ENCODE peak calls at places on chromosome 6, in eight cellular contexts. One of them, this sample, is unnamed. For H3K27me3, the result is how much of the 10 kb centered on the place peaks cover.

GRCh38 chr6:151294561-151295101 is 54.9 kb downstream of the AKAP12 start:
- DNase-seq in IMR-90: peak
- DNase-seq in tibial artery: no peak
- DNase-seq in mammary epithelial cell: no peak
- DNase-seq in GM06990: no peak
- DNase-seq in mesenchymal stem cell: peak
- DNase-seq in spleen: no peak
- DNase-seq in MM.1S: no peak
- DNase-seq in this sample: no peak

GRCh38 chr6:1255646-1256365 is 56.1 kb upstream of the FOXQ1 start:
- DNase-seq in tibial artery: no peak
- DNase-seq in IMR-90: peak
- DNase-seq in mesenchymal stem cell: peak
- DNase-seq in spleen: no peak
- DNase-seq in GM06990: no peak
- DNase-seq in MM.1S: no peak
- DNase-seq in mammary epithelial cell: no peak
- DNase-seq in this sample: peak

GRCh38 chr6:160431231-160431630 is 83.1 kb downstream of the SLC22A3 start:
- DNase-seq in mesenchymal stem cell: no peak
- DNase-seq in MM.1S: no peak
- DNase-seq in GM06990: no peak
- DNase-seq in spleen: no peak
- DNase-seq in mammary epithelial cell: no peak
- DNase-seq in IMR-90: peak
- DNase-seq in tibial artery: no peak
- DNase-seq in this sample: peak

GRCh38 chr6:105424177-105424783 is 21.4 kb upstream of the PREP start:
- DNase-seq in mesenchymal stem cell: peak
- DNase-seq in mammary epithelial cell: peak
- DNase-seq in tibial artery: peak
- DNase-seq in GM06990: no peak
- DNase-seq in spleen: no peak
- DNase-seq in MM.1S: peak
- DNase-seq in IMR-90: peak
- DNase-seq in this sample: no peak

GRCh38 chr6:47132724-47133123 is 90.6 kb upstream of the ADGRF1 start:
- DNase-seq in GM06990: no peak
- DNase-seq in spleen: no peak
- DNase-seq in mesenchymal stem cell: no peak
- DNase-seq in mammary epithelial cell: no peak
- DNase-seq in IMR-90: no peak
- DNase-seq in tibial artery: no peak
- DNase-seq in MM.1S: no peak
- DNase-seq in this sample: no peak

GRCh38 chr6:83853968-83854501 is 875 bp downstream of the RIPPLY2 start:
- DNase-seq in mammary epithelial cell: no peak
- DNase-seq in mesenchymal stem cell: no peak
- DNase-seq in GM06990: peak
- DNase-seq in spleen: no peak
- DNase-seq in IMR-90: no peak
- DNase-seq in tibial artery: no peak
- DNase-seq in MM.1S: no peak
- DNase-seq in this sample: no peak

GRCh38 chr6:24313477-24314141 is 44.2 kb downstream of the DCDC2 start:
- DNase-seq in mammary epithelial cell: peak
- DNase-seq in GM06990: no peak
- DNase-seq in tibial artery: no peak
- DNase-seq in IMR-90: peak
- DNase-seq in spleen: no peak
- DNase-seq in mesenchymal stem cell: peak
- DNase-seq in MM.1S: no peak
- DNase-seq in this sample: peak

GRCh38 chr6:125872259-125872921 is 81.6 kb downstream of the NCOA7 start:
- DNase-seq in spleen: no peak
- DNase-seq in mesenchymal stem cell: no peak
- DNase-seq in tibial artery: no peak
- DNase-seq in MM.1S: no peak
- DNase-seq in mammary epithelial cell: peak
- DNase-seq in GM06990: no peak
- DNase-seq in IMR-90: peak
- DNase-seq in this sample: no peak

GRCh38 chr6:156639023-156639728 is 138.0 kb upstream of the ARID1B start:
- DNase-seq in GM06990: no peak
- DNase-seq in mammary epithelial cell: no peak
- DNase-seq in spleen: no peak
- DNase-seq in tibial artery: no peak
- DNase-seq in mesenchymal stem cell: no peak
- DNase-seq in MM.1S: no peak
- DNase-seq in IMR-90: no peak
- DNase-seq in this sample: no peak

GRCh38 chr6:106533079-106533478 is 96.2 kb downstream of the RTN4IP1 start:
- DNase-seq in GM06990: no peak
- DNase-seq in MM.1S: no peak
- DNase-seq in mammary epithelial cell: no peak
- DNase-seq in tibial artery: no peak
- DNase-seq in IMR-90: no peak
- DNase-seq in spleen: no peak
- DNase-seq in mesenchymal stem cell: no peak
- DNase-seq in this sample: no peak

GRCh38 chr6:31813463-31813849 is 1.6 kb downstream of the HSPA1L start:
- DNase-seq in tibial artery: no peak
- DNase-seq in mammary epithelial cell: no peak
- DNase-seq in GM06990: no peak
- DNase-seq in MM.1S: no peak
- DNase-seq in IMR-90: no peak
- DNase-seq in mesenchymal stem cell: no peak
- DNase-seq in spleen: no peak
- DNase-seq in this sample: no peak

GRCh38 chr6:79468587-79468986 is 68.6 kb downstream of the LCA5 start:
- DNase-seq in IMR-90: no peak
- DNase-seq in tibial artery: no peak
- DNase-seq in MM.1S: no peak
- DNase-seq in mesenchymal stem cell: peak
- DNase-seq in mammary epithelial cell: no peak
- DNase-seq in GM06990: no peak
- DNase-seq in spleen: no peak
- DNase-seq in this sample: no peak

GRCh38 chr6:149150999-149151398 is 166.5 kb upstream of the TAB2 start:
- DNase-seq in GM06990: no peak
- DNase-seq in tibial artery: no peak
- DNase-seq in MM.1S: no peak
- DNase-seq in mammary epithelial cell: no peak
- DNase-seq in IMR-90: no peak
- DNase-seq in spleen: no peak
- DNase-seq in mesenchymal stem cell: no peak
- DNase-seq in this sample: no peak

GRCh38 chr6:7190791-7191190 is 83.0 kb downstream of the RREB1 start:
- DNase-seq in tibial artery: no peak
- DNase-seq in mesenchymal stem cell: no peak
- DNase-seq in IMR-90: no peak
- DNase-seq in mammary epithelial cell: no peak
- DNase-seq in GM06990: no peak
- DNase-seq in spleen: no peak
- DNase-seq in MM.1S: no peak
- DNase-seq in this sample: no peak

GRCh38 chr6:14288910-14289309 is 171.3 kb downstream of the CD83 start:
- DNase-seq in MM.1S: no peak
- DNase-seq in tibial artery: no peak
- DNase-seq in IMR-90: no peak
- DNase-seq in mesenchymal stem cell: no peak
- DNase-seq in spleen: no peak
- DNase-seq in mammary epithelial cell: peak
- DNase-seq in GM06990: no peak
- DNase-seq in this sample: no peak

GRCh38 chr6:135186255-135186654 is 5.1 kb downstream of the MYB start:
- DNase-seq in mammary epithelial cell: no peak
- DNase-seq in tibial artery: no peak
- DNase-seq in spleen: no peak
- DNase-seq in GM06990: no peak
- DNase-seq in mesenchymal stem cell: no peak
- DNase-seq in MM.1S: no peak
- DNase-seq in IMR-90: no peak
- DNase-seq in this sample: no peak
- H3K27me3 ChIP-seq in mammary epithelial cell: under half
- H3K27me3 ChIP-seq in tibial artery: under half
- H3K27me3 ChIP-seq in spleen: under half
- H3K27me3 ChIP-seq in GM06990: under half
- H3K27me3 ChIP-seq in mesenchymal stem cell: under half
- H3K27me3 ChIP-seq in MM.1S: under half
- H3K27me3 ChIP-seq in IMR-90: under half
- H3K27me3 ChIP-seq in this sample: under half

DNA sequence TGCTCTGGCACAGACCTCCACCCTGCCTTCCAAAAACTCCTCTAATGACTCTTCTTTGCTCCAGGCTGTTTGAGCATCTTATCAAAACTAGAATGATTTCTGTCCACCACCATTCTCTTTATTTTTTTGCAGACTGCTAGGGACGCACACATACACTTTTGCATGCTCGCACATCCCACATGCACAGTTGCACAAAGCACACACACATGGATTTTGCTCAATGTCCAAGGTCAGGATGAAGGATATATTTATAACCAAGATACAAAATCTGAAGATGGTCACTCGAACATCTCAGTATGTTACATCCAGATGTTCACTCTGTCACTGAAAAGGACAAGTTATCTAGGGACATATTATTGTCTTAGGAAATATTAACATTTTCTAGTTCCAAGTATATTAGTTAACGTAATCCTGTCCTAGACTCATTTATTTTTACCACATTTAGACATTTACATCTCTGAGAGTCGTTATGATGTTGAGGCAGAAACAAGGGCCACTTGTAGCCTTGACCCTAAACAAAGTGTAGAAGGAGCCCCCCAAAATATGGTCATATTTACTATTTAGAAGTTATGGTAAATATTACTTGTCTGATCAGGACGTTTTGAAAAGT is 3.4 kb upstream of the SIM1 start:
- DNase-seq in MM.1S: no peak
- DNase-seq in spleen: no peak
- DNase-seq in mesenchymal stem cell: no peak
- DNase-seq in mammary epithelial cell: no peak
- DNase-seq in GM06990: no peak
- DNase-seq in tibial artery: no peak
- DNase-seq in IMR-90: no peak
- DNase-seq in this sample: no peak
- H3K27me3 ChIP-seq in MM.1S: under half
- H3K27me3 ChIP-seq in spleen: half or more
- H3K27me3 ChIP-seq in mesenchymal stem cell: half or more
- H3K27me3 ChIP-seq in mammary epithelial cell: half or more
- H3K27me3 ChIP-seq in GM06990: under half
- H3K27me3 ChIP-seq in tibial artery: under half
- H3K27me3 ChIP-seq in IMR-90: half or more
- H3K27me3 ChIP-seq in this sample: half or more

GRCh38 chr6:15498640-15499039 is 164.2 kb downstream of the DTNBP1 start:
- DNase-seq in mesenchymal stem cell: no peak
- DNase-seq in spleen: no peak
- DNase-seq in mammary epithelial cell: peak
- DNase-seq in GM06990: no peak
- DNase-seq in IMR-90: no peak
- DNase-seq in MM.1S: no peak
- DNase-seq in tibial artery: no peak
- DNase-seq in this sample: no peak

GRCh38 chr6:15496345-15497131 is 166.3 kb downstream of the DTNBP1 start:
- DNase-seq in spleen: no peak
- DNase-seq in mesenchymal stem cell: no peak
- DNase-seq in IMR-90: no peak
- DNase-seq in GM06990: no peak
- DNase-seq in MM.1S: no peak
- DNase-seq in mammary epithelial cell: no peak
- DNase-seq in tibial artery: no peak
- DNase-seq in this sample: no peak

GRCh38 chr6:15491986-15492269 is 170.9 kb downstream of the DTNBP1 start:
- DNase-seq in mammary epithelial cell: no peak
- DNase-seq in IMR-90: no peak
- DNase-seq in spleen: no peak
- DNase-seq in MM.1S: no peak
- DNase-seq in GM06990: no peak
- DNase-seq in mesenchymal stem cell: no peak
- DNase-seq in tibial artery: no peak
- DNase-seq in this sample: no peak

GRCh38 chr6:15493437-15494168 is 169.2 kb downstream of the DTNBP1 start:
- DNase-seq in IMR-90: peak
- DNase-seq in MM.1S: no peak
- DNase-seq in GM06990: no peak
- DNase-seq in tibial artery: no peak
- DNase-seq in mesenchymal stem cell: peak
- DNase-seq in spleen: no peak
- DNase-seq in mammary epithelial cell: no peak
- DNase-seq in this sample: no peak

DNA sequence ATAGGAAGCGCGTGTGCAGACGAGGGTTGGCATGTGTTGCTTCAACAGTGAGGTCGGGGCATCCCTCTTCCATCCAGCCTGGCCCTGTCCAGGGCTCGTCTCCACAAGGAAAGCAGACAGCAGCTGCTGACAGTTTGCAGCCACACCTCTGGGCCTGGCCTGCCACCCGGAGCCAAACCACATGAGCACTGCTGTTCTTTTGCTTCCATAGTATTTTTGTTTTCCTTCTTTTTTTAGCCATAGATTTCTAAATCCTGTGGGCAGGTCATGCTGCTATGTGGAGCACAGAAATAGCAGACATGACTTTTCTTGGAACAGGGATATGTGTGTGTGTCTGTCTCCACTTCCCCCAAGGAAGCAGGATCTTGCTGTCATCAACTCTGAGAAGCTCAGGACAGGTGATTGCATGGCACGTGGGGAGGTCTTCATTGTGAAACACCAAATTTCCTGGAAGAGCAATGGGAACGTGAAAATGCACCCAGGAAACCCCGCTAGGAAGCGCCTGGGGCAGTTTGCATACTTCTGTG is 167.4 kb downstream of the DTNBP1 start:
- DNase-seq in tibial artery: no peak
- DNase-seq in IMR-90: no peak
- DNase-seq in MM.1S: no peak
- DNase-seq in spleen: no peak
- DNase-seq in GM06990: no peak
- DNase-seq in mammary epithelial cell: no peak
- DNase-seq in mesenchymal stem cell: peak
- DNase-seq in this sample: no peak
- H3K27me3 ChIP-seq in tibial artery: under half
- H3K27me3 ChIP-seq in IMR-90: under half
- H3K27me3 ChIP-seq in MM.1S: under half
- H3K27me3 ChIP-seq in spleen: under half
- H3K27me3 ChIP-seq in GM06990: under half
- H3K27me3 ChIP-seq in mammary epithelial cell: under half
- H3K27me3 ChIP-seq in mesenchymal stem cell: under half
- H3K27me3 ChIP-seq in this sample: under half

GRCh38 chr6:44329858-44330257 is 12.6 kb upstream of the SPATS1 start:
- DNase-seq in mammary epithelial cell: no peak
- DNase-seq in GM06990: no peak
- DNase-seq in spleen: no peak
- DNase-seq in MM.1S: no peak
- DNase-seq in IMR-90: no peak
- DNase-seq in mesenchymal stem cell: no peak
- DNase-seq in tibial artery: no peak
- DNase-seq in this sample: no peak
- H3K27me3 ChIP-seq in mammary epithelial cell: under half
- H3K27me3 ChIP-seq in GM06990: under half
- H3K27me3 ChIP-seq in spleen: under half
- H3K27me3 ChIP-seq in MM.1S: under half
- H3K27me3 ChIP-seq in IMR-90: half or more
- H3K27me3 ChIP-seq in mesenchymal stem cell: under half
- H3K27me3 ChIP-seq in tibial artery: under half
- H3K27me3 ChIP-seq in this sample: under half

This sample was measured in AG04450.